ENCODE peak calls at places on chromosomes 11 and 22, in six cellular contexts. One of them, this sample, is unnamed.

GRCh38 chr11:47566166-47566546 is 757 bp downstream of the PTPMT1 start:
- DNase-seq in spleen: peak; percentile 73
- DNase-seq in Peyer's patch: no peak
- DNase-seq in tibial nerve: no peak
- DNase-seq in IMR-90: no peak
- DNase-seq in right lobe of liver: no peak
- DNase-seq in this sample: no peak

GRCh38 chr22:45966892-45967365 is 10.0 kb downstream of the WNT7B start:
- DNase-seq in spleen: no peak
- DNase-seq in Peyer's patch: no peak
- DNase-seq in tibial nerve: no peak
- DNase-seq in IMR-90: no peak
- DNase-seq in right lobe of liver: no peak
- DNase-seq in this sample: no peak

GRCh38 chr22:33382427-33382826 is 324.2 kb upstream of the SYN3 start:
- DNase-seq in spleen: no peak
- DNase-seq in Peyer's patch: no peak
- DNase-seq in tibial nerve: no peak
- DNase-seq in IMR-90: no peak
- DNase-seq in right lobe of liver: peak; percentile 77
- DNase-seq in this sample: no peak

GRCh38 chr11:73939096-73939495 is 11.7 kb upstream of the DNAJB13 start:
- DNase-seq in spleen: no peak
- DNase-seq in Peyer's patch: no peak
- DNase-seq in tibial nerve: no peak
- DNase-seq in IMR-90: no peak
- DNase-seq in right lobe of liver: no peak
- DNase-seq in this sample: no peak

GRCh38 chr22:27982630-27983180 is 63.6 kb upstream of the PITPNB start:
- DNase-seq in spleen: no peak
- DNase-seq in Peyer's patch: peak; percentile 4
- DNase-seq in tibial nerve: no peak
- DNase-seq in IMR-90: no peak
- DNase-seq in right lobe of liver: peak; percentile 37
- DNase-seq in this sample: no peak

GRCh38 chr11:975824-976223 is 50.2 kb downstream of the AP2A2 start:
- DNase-seq in spleen: peak; percentile 85
- DNase-seq in Peyer's patch: no peak
- DNase-seq in tibial nerve: no peak
- DNase-seq in IMR-90: peak; percentile 52
- DNase-seq in right lobe of liver: no peak
- DNase-seq in this sample: no peak

GRCh38 chr22:37014835-37015586 is 4.2 kb downstream of the TST start:
- DNase-seq in spleen: no peak
- DNase-seq in Peyer's patch: no peak
- DNase-seq in tibial nerve: no peak
- DNase-seq in IMR-90: no peak
- DNase-seq in right lobe of liver: peak; percentile 48
- DNase-seq in this sample: no peak

GRCh38 chr11:64591257-64592233 is 525 bp downstream of the SLC22A12 start:
- DNase-seq in spleen: peak; percentile 66
- DNase-seq in Peyer's patch: no peak
- DNase-seq in tibial nerve: no peak
- DNase-seq in IMR-90: no peak
- DNase-seq in right lobe of liver: peak; percentile 35
- DNase-seq in this sample: no peak

GRCh38 chr11:235998-236773 is at the start of gene SIRT3:
- DNase-seq in spleen: peak; percentile 96
- DNase-seq in Peyer's patch: peak; percentile 85
- DNase-seq in tibial nerve: peak; percentile 68
- DNase-seq in IMR-90: peak; percentile 65
- DNase-seq in right lobe of liver: peak; percentile 91
- DNase-seq in this sample: peak; percentile 84

GRCh38 chr11:96301818-96302217 is 41.2 kb downstream of the MAML2 start:
- DNase-seq in spleen: no peak
- DNase-seq in Peyer's patch: no peak
- DNase-seq in tibial nerve: no peak
- DNase-seq in IMR-90: no peak
- DNase-seq in right lobe of liver: no peak
- DNase-seq in this sample: no peak

GRCh38 chr11:72069200-72069599 is 11.1 kb downstream of the NUMA1 start:
- DNase-seq in spleen: no peak
- DNase-seq in Peyer's patch: no peak
- DNase-seq in tibial nerve: no peak
- DNase-seq in IMR-90: no peak
- DNase-seq in right lobe of liver: no peak
- DNase-seq in this sample: no peak

GRCh38 chr11:62842171-62842717 is 2.9 kb upstream of the WDR74 start:
- DNase-seq in spleen: peak; percentile 89
- DNase-seq in Peyer's patch: peak; percentile 57
- DNase-seq in tibial nerve: no peak
- DNase-seq in IMR-90: no peak
- DNase-seq in right lobe of liver: peak; percentile 59
- DNase-seq in this sample: no peak

GRCh38 chr22:25048659-25049657 is 96.4 kb downstream of the KIAA1671 start:
- DNase-seq in spleen: peak; percentile 83
- DNase-seq in Peyer's patch: peak; percentile 29
- DNase-seq in tibial nerve: peak; percentile 61
- DNase-seq in IMR-90: peak; percentile 23
- DNase-seq in right lobe of liver: peak; percentile 80
- DNase-seq in this sample: peak; percentile 60

GRCh38 chr22:38872831-38873248 is 824 bp upstream of the CBX6 start:
- DNase-seq in spleen: peak; percentile 87
- DNase-seq in Peyer's patch: peak; percentile 47
- DNase-seq in tibial nerve: no peak
- DNase-seq in IMR-90: peak; percentile 32
- DNase-seq in right lobe of liver: peak; percentile 62
- DNase-seq in this sample: no peak

GRCh38 chr22:48318173-48318572 is 1509.5 kb downstream of the BRD1 start:
- DNase-seq in spleen: no peak
- DNase-seq in Peyer's patch: no peak
- DNase-seq in tibial nerve: no peak
- DNase-seq in IMR-90: no peak
- DNase-seq in right lobe of liver: no peak
- DNase-seq in this sample: no peak

GRCh38 chr11:12235549-12235944 is 125.2 kb downstream of the MICAL2 start:
- DNase-seq in spleen: no peak
- DNase-seq in Peyer's patch: no peak
- DNase-seq in tibial nerve: no peak
- DNase-seq in IMR-90: peak; percentile 34
- DNase-seq in right lobe of liver: no peak
- DNase-seq in this sample: no peak

GRCh38 chr22:37525073-37525745 is 6.0 kb upstream of the CARD10 start:
- DNase-seq in spleen: no peak
- DNase-seq in Peyer's patch: no peak
- DNase-seq in tibial nerve: no peak
- DNase-seq in IMR-90: peak; percentile 84
- DNase-seq in right lobe of liver: no peak
- DNase-seq in this sample: no peak

GRCh38 chr11:112453601-112454577 is 193.2 kb upstream of the PLET1 start:
- DNase-seq in spleen: no peak
- DNase-seq in Peyer's patch: no peak
- DNase-seq in tibial nerve: no peak
- DNase-seq in IMR-90: peak; percentile 12
- DNase-seq in right lobe of liver: no peak
- DNase-seq in this sample: peak; percentile 9

GRCh38 chr22:24751518-24751917 is 23.0 kb downstream of the PIWIL3 start:
- DNase-seq in spleen: no peak
- DNase-seq in Peyer's patch: no peak
- DNase-seq in tibial nerve: no peak
- DNase-seq in IMR-90: no peak
- DNase-seq in right lobe of liver: no peak
- DNase-seq in this sample: no peak

GRCh38 chr11:83480251-83480650 is 194.1 kb upstream of the CCDC90B start:
- DNase-seq in spleen: no peak
- DNase-seq in Peyer's patch: no peak
- DNase-seq in tibial nerve: no peak
- DNase-seq in IMR-90: no peak
- DNase-seq in right lobe of liver: no peak
- DNase-seq in this sample: no peak

GRCh38 chr11:67486481-67487195 is 3.8 kb downstream of the AIP start:
- DNase-seq in spleen: no peak
- DNase-seq in Peyer's patch: peak; percentile 78
- DNase-seq in tibial nerve: no peak
- DNase-seq in IMR-90: no peak
- DNase-seq in right lobe of liver: no peak
- DNase-seq in this sample: no peak
- H3K4me1 ChIP-seq in spleen: peaks cover 49% of the 10 kb centered on the region
- H3K4me1 ChIP-seq in Peyer's patch: no peaks in the 10 kb centered on the region
- H3K4me1 ChIP-seq in tibial nerve: no peaks in the 10 kb centered on the region
- H3K4me1 ChIP-seq in IMR-90: peaks cover 3% of the 10 kb centered on the region
- H3K4me1 ChIP-seq in right lobe of liver: peaks cover 15% of the 10 kb centered on the region
- H3K4me1 ChIP-seq in this sample: peaks cover 50% of the 10 kb centered on the region

DNA sequence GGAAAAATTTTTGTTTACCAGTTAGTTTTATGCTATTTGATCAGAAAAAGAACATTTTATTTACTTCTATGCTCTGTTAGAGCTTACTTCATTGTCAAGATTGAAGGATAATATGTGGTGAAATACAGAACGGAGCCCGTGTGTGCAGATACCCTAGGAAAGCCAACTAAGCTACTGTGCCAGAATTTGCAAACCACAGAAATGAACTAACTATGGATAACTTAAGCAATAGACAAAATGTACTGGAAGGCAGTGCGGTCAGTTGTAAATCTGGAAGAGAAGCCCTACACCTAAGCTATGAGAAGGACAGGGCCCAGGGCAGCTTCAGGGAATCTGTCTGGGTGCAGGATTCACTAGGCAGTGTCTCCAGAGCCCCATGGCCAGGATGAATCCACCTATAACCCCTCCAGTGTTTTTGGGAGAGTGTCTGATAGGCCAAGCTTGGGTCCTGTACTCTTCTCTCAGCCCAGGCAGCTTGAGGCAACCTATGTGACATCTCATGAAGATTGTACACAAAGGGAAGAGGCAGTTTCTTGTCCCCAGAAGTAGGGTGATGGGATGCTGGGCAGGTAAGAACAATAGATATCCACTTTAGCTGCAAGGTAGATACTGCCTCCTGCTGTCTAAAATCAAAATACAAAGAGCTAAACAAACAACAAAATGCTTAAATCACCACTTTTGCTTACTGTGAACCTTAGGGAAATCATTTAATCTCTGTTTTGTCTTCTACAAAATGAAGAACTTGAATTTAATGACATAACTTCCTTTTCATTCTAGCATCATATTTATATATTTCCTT is 12.1 kb downstream of the MMP7 start:
- DNase-seq in spleen: no peak
- DNase-seq in Peyer's patch: no peak
- DNase-seq in tibial nerve: no peak
- DNase-seq in IMR-90: no peak
- DNase-seq in right lobe of liver: no peak
- DNase-seq in this sample: no peak
- H3K27ac ChIP-seq in spleen: no peak overlapping the region
- H3K27ac ChIP-seq in Peyer's patch: no peak overlapping the region
- H3K27ac ChIP-seq in tibial nerve: no peak overlapping the region
- H3K27ac ChIP-seq in IMR-90: no peak overlapping the region
- H3K27ac ChIP-seq in right lobe of liver: no peak overlapping the region
- H3K27ac ChIP-seq in this sample: no peak overlapping the region

GRCh38 chr11:33708970-33709369 is 8.3 kb upstream of the C11orf91 start:
- DNase-seq in spleen: no peak
- DNase-seq in Peyer's patch: no peak
- DNase-seq in tibial nerve: no peak
- DNase-seq in IMR-90: peak; percentile 58
- DNase-seq in right lobe of liver: no peak
- DNase-seq in this sample: no peak

GRCh38 chr11:33712436-33712835 is 11.8 kb upstream of the C11orf91 start:
- DNase-seq in spleen: no peak
- DNase-seq in Peyer's patch: no peak
- DNase-seq in tibial nerve: no peak
- DNase-seq in IMR-90: no peak
- DNase-seq in right lobe of liver: no peak
- DNase-seq in this sample: no peak

GRCh38 chr11:33706961-33707360 is 6.3 kb upstream of the C11orf91 start:
- DNase-seq in spleen: no peak
- DNase-seq in Peyer's patch: no peak
- DNase-seq in tibial nerve: no peak
- DNase-seq in IMR-90: no peak
- DNase-seq in right lobe of liver: no peak
- DNase-seq in this sample: no peak

GRCh38 chr11:33706546-33706945 is 5.9 kb upstream of the C11orf91 start:
- DNase-seq in spleen: no peak
- DNase-seq in Peyer's patch: no peak
- DNase-seq in tibial nerve: no peak
- DNase-seq in IMR-90: no peak
- DNase-seq in right lobe of liver: no peak
- DNase-seq in this sample: no peak

GRCh38 chr11:33709471-33709870 is 8.8 kb upstream of the C11orf91 start:
- DNase-seq in spleen: no peak
- DNase-seq in Peyer's patch: no peak
- DNase-seq in tibial nerve: no peak
- DNase-seq in IMR-90: no peak
- DNase-seq in right lobe of liver: no peak
- DNase-seq in this sample: no peak
- H3K4me1 ChIP-seq in spleen: peaks cover 4% of the 10 kb centered on the region
- H3K4me1 ChIP-seq in Peyer's patch: no peaks in the 10 kb centered on the region
- H3K4me1 ChIP-seq in tibial nerve: peaks cover 3% of the 10 kb centered on the region
- H3K4me1 ChIP-seq in IMR-90: peaks cover 13% of the 10 kb centered on the region
- H3K4me1 ChIP-seq in right lobe of liver: peaks cover 66% of the 10 kb centered on the region
- H3K4me1 ChIP-seq in this sample: no peaks in the 10 kb centered on the region

GRCh38 chr11:2929880-2930704 is 872 bp upstream of the PHLDA2 start:
- DNase-seq in spleen: peak; percentile 82
- DNase-seq in Peyer's patch: peak; percentile 32
- DNase-seq in tibial nerve: no peak
- DNase-seq in IMR-90: peak; percentile 61
- DNase-seq in right lobe of liver: no peak
- DNase-seq in this sample: no peak
- H3K27ac ChIP-seq in spleen: peak overlapping the region; percentile 57
- H3K27ac ChIP-seq in Peyer's patch: peak overlapping the region; percentile 94
- H3K27ac ChIP-seq in tibial nerve: peak overlapping the region; percentile 3
- H3K27ac ChIP-seq in IMR-90: peak overlapping the region; percentile 60
- H3K27ac ChIP-seq in right lobe of liver: peak overlapping the region; percentile 70
- H3K27ac ChIP-seq in this sample: peak overlapping the region; percentile 15

GRCh38 chr11:57712256-57713150 is at the start of gene TMX2:
- DNase-seq in spleen: peak; percentile 95
- DNase-seq in Peyer's patch: peak; percentile 91
- DNase-seq in tibial nerve: peak; percentile 92
- DNase-seq in IMR-90: peak; percentile 100
- DNase-seq in right lobe of liver: peak; percentile 95
- DNase-seq in this sample: peak; percentile 86
- H3K4me1 ChIP-seq in spleen: peaks cover 43% of the 10 kb centered on the region
- H3K4me1 ChIP-seq in Peyer's patch: peaks cover 3% of the 10 kb centered on the region
- H3K4me1 ChIP-seq in tibial nerve: no peaks in the 10 kb centered on the region
- H3K4me1 ChIP-seq in IMR-90: peaks cover 5% of the 10 kb centered on the region
- H3K4me1 ChIP-seq in right lobe of liver: peaks cover 33% of the 10 kb centered on the region
- H3K4me1 ChIP-seq in this sample: peaks cover 24% of the 10 kb centered on the region

GRCh38 chr11:129048911-129049310 is 106.2 kb upstream of the TP53AIP1 start:
- DNase-seq in spleen: no peak
- DNase-seq in Peyer's patch: no peak
- DNase-seq in tibial nerve: no peak
- DNase-seq in IMR-90: no peak
- DNase-seq in right lobe of liver: no peak
- DNase-seq in this sample: no peak

GRCh38 chr11:129041611-129042018 is 98.9 kb upstream of the TP53AIP1 start:
- DNase-seq in spleen: no peak
- DNase-seq in Peyer's patch: no peak
- DNase-seq in tibial nerve: no peak
- DNase-seq in IMR-90: peak; percentile 25
- DNase-seq in right lobe of liver: no peak
- DNase-seq in this sample: no peak

GRCh38 chr11:129042503-129042902 is 99.8 kb upstream of the TP53AIP1 start:
- DNase-seq in spleen: no peak
- DNase-seq in Peyer's patch: no peak
- DNase-seq in tibial nerve: no peak
- DNase-seq in IMR-90: no peak
- DNase-seq in right lobe of liver: no peak
- DNase-seq in this sample: no peak

GRCh38 chr11:129045150-129045549 is 102.5 kb upstream of the TP53AIP1 start:
- DNase-seq in spleen: no peak
- DNase-seq in Peyer's patch: no peak
- DNase-seq in tibial nerve: no peak
- DNase-seq in IMR-90: no peak
- DNase-seq in right lobe of liver: no peak
- DNase-seq in this sample: no peak
- H3K27ac ChIP-seq in spleen: no peak overlapping the region
- H3K27ac ChIP-seq in Peyer's patch: no peak overlapping the region
- H3K27ac ChIP-seq in tibial nerve: no peak overlapping the region
- H3K27ac ChIP-seq in IMR-90: no peak overlapping the region
- H3K27ac ChIP-seq in right lobe of liver: no peak overlapping the region
- H3K27ac ChIP-seq in this sample: no peak overlapping the region